ENCODE peak calls at places on chromosomes 16 and 17, in seven cellular contexts. S is transverse colon, Q is heart left ventricle, D is foreskin fibroblast, I is testis, Y is dorsolateral prefrontal cortex, F is body of pancreas. H is an unnamed sample.

GRCh38 chr17:38544175-38544838 is 61.4 kb downstream of the SRCIN1 start:
- DNase-seq in S (no peak), Q (peak), D (no peak), I (no peak), Y (no peak), F (no peak), H (peak)

GRCh38 chr17:69485901-69486643 is 71.6 kb downstream of the MAP2K6 start:
- DNase-seq in S (no peak), Q (no peak), D (no peak), I (no peak), Y (no peak), F (no peak), H (no peak)

GRCh38 chr17:75077490-75078096 is 10.2 kb upstream of the SLC16A5 start:
- DNase-seq in S (peak), Q (peak), D (no peak), I (peak), Y (peak), F (peak), H (no peak)

GRCh38 chr17:39178516-39178915 is 12.6 kb upstream of the ARL5C start:
- DNase-seq in S (peak), Q (no peak), D (peak), I (no peak), Y (no peak), F (no peak), H (no peak)

GRCh38 chr16:48158296-48158695 is 2.5 kb upstream of the ABCC12 start:
- DNase-seq in S (no peak), Q (no peak), D (peak), I (no peak), Y (no peak), F (no peak), H (no peak)

GRCh38 chr17:81976332-81977210 is 858 bp upstream of the ASPSCR1 start:
- DNase-seq in S (peak), Q (no peak), D (no peak), I (peak), Y (no peak), F (peak), H (peak)

GRCh38 chr17:53629188-53629587 is 193.5 kb upstream of the KIF2B start:
- DNase-seq in S (no peak), Q (no peak), D (no peak), I (no peak), Y (no peak), F (no peak), H (no peak)

GRCh38 chr17:15740570-15741120 is 8.6 kb downstream of the TBC1D26 start:
- DNase-seq in S (no peak), Q (no peak), D (no peak), I (no peak), Y (no peak), F (no peak), H (peak)

GRCh38 chr16:83648347-83648746 is 159.4 kb upstream of the HSBP1 start:
- DNase-seq in S (no peak), Q (no peak), D (no peak), I (no peak), Y (no peak), F (no peak), H (no peak)

GRCh38 chr16:88665570-88665969 is 2.7 kb upstream of the MVD start:
- DNase-seq in S (no peak), Q (no peak), D (no peak), I (no peak), Y (no peak), F (no peak), H (no peak)

GRCh38 chr17:28093999-28094716 is 51.7 kb downstream of the NLK start:
- DNase-seq in S (no peak), Q (no peak), D (no peak), I (no peak), Y (no peak), F (no peak), H (no peak)

GRCh38 chr17:63140255-63140654 is 174.2 kb downstream of the TANC2 start:
- DNase-seq in S (peak), Q (no peak), D (peak), I (peak), Y (no peak), F (peak), H (no peak)

GRCh38 chr17:33299115-33299514 is 6.0 kb upstream of the ASIC2 start:
- DNase-seq in S (no peak), Q (no peak), D (no peak), I (no peak), Y (no peak), F (no peak), H (no peak)

GRCh38 chr17:46192211-46192483 is 1.1 kb downstream of the KANSL1 start:
- DNase-seq in S (no peak), Q (no peak), D (no peak), I (no peak), Y (no peak), F (no peak), H (no peak)

GRCh38 chr16:630024-630814 is 566 bp upstream of the WFIKKN1 start:
- DNase-seq in S (no peak), Q (no peak), D (no peak), I (peak), Y (no peak), F (no peak), H (no peak)

GRCh38 chr17:1110844-1111598 is 68.8 kb downstream of the ABR start:
- DNase-seq in S (peak), Q (peak), D (peak), I (no peak), Y (no peak), F (peak), H (peak)
- H3K4me3 ChIP-seq in S (peak), Q (no peak), D (no peak), I (no peak), Y (no peak), F (no peak), H (no peak)

GRCh38 chr16:66936462-66936861 is 1.1 kb downstream of the CES2 start:
- DNase-seq in S (peak), Q (peak), D (no peak), I (no peak), Y (no peak), F (no peak), H (no peak)
- H3K4me3 ChIP-seq in S (peak), Q (peak), D (peak), I (no peak), Y (no peak), F (no peak), H (no peak)

DNA sequence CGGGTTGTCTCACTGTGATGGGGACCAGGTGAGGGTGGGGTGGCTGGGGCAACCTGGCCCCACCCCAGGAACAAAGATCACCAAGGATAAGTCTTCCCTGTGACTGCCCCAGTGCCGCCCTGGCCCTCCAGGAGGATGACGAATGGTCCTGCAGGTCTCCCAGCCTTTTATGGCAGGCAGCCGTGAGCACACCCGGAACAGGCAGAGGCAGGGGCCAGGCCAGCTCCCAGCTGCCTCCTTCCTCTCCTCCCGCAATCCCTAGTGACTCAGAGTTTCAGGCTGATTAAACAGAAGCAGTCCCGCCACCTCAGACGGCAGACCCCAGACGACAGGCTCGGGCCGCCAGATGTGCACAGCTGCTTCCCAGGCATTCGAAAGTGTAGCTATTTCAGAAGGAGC is 13.3 kb downstream of the JUP start:
- DNase-seq in S (peak), Q (peak), D (peak), I (no peak), Y (no peak), F (peak), H (peak)
- H3K4me3 ChIP-seq in S (no peak), Q (no peak), D (no peak), I (no peak), Y (no peak), F (no peak), H (no peak)

GRCh38 chr16:7289299-7289698 is 43.3 kb upstream of the RBFOX1 start:
- DNase-seq in S (no peak), Q (no peak), D (no peak), I (no peak), Y (no peak), F (no peak), H (no peak)
- H3K4me3 ChIP-seq in S (no peak), Q (no peak), D (no peak), I (no peak), Y (no peak), F (no peak), H (no peak)

GRCh38 chr17:48198950-48199541 is 91.5 kb downstream of the SNX11 start:
- DNase-seq in S (peak), Q (no peak), D (no peak), I (no peak), Y (no peak), F (no peak), H (no peak)
- H3K4me3 ChIP-seq in S (peak), Q (no peak), D (no peak), I (no peak), Y (no peak), F (no peak), H (no peak)

GRCh38 chr17:29593546-29594440 is 861 bp downstream of the ANKRD13B start:
- DNase-seq in S (peak), Q (peak), D (no peak), I (no peak), Y (no peak), F (no peak), H (peak)
- H3K4me3 ChIP-seq in S (peak), Q (peak), D (peak), I (peak), Y (peak), F (peak), H (peak)

DNA sequence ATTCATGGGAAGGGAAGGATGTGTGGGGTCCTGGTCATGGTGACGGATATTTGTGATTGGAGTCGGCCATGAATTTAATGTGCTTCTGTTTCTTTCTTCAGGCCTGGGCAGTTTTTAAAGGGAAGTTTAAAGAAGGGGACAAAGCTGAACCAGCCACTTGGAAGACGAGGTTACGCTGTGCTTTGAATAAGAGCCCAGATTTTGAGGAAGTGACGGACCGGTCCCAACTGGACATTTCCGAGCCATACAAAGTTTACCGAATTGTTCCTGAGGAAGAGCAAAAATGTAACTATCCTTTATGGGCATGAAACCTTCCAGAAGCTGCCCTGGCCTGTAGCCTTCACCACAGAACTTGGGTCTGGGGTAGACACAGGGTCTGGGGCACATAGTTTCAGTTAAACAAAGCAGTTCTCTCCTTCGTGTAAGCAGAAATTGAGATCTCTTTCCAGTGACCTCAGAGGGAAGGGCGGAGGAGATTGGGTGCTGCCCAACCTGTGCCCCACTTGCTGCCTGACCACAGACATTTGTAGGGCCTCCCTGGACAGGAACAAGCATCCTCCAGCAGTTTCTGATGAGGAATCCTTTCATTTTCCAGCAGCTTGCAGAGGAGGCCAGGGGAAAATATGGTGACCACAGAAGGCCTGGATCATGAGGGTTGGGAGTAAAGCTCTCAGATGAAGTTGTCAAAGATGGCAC is 10.1 kb downstream of the IRF8 start:
- DNase-seq in S (no peak), Q (no peak), D (no peak), I (peak), Y (no peak), F (peak), H (no peak)
- H3K4me3 ChIP-seq in S (no peak), Q (no peak), D (no peak), I (no peak), Y (no peak), F (no peak), H (no peak)

GRCh38 chr17:48575066-48575582 is 3.0 kb downstream of the HOXB4 start:
- DNase-seq in S (no peak), Q (no peak), D (no peak), I (no peak), Y (no peak), F (no peak), H (no peak)
- H3K4me3 ChIP-seq in S (peak), Q (no peak), D (no peak), I (no peak), Y (no peak), F (no peak), H (no peak)

DNA sequence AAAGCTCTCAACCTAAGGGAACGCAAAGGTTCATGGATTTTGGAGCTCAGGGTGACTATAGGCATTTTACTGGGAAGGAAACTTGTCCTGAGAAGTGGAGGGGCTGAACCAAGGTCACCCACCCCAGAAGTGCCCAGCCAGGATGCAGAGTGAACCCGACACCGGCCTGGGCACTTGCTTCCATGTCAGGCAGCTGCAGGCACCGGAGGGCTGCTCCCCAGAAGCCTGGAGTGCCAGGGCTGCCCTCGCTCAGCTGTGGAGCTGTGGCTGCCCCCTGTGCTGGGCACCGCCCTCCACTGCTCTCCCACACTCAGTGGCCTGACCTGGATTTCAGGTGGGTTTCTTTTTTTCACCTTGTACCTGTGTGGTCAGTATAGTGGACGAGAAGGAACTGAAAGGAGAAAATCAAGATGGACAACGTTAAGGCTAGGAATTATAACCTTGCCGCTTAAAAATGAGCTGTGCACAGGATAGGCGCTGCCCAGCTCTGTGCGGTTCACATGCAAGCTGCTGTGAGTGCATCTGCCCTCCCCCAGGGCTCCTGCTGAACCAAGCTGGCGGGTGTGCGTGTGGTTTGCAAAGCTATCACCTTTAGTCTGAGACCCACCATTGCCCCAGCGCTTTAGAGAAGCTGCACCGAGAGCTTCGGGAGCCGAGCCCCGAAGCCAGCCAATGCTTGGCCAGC is 2.2 kb downstream of the MAPK8IP3 start:
- DNase-seq in S (no peak), Q (no peak), D (no peak), I (no peak), Y (no peak), F (no peak), H (no peak)
- H3K4me3 ChIP-seq in S (peak), Q (no peak), D (peak), I (no peak), Y (peak), F (no peak), H (peak)

GRCh38 chr17:2708585-2709172 is 2.9 kb downstream of the CLUH start:
- DNase-seq in S (no peak), Q (no peak), D (no peak), I (no peak), Y (no peak), F (no peak), H (no peak)

GRCh38 chr17:2710804-2711607 is 558 bp downstream of the CLUH start:
- DNase-seq in S (peak), Q (no peak), D (no peak), I (no peak), Y (no peak), F (peak), H (peak)

GRCh38 chr17:2707721-2708584 is 3.6 kb downstream of the CLUH start:
- DNase-seq in S (peak), Q (peak), D (no peak), I (peak), Y (no peak), F (peak), H (peak)

GRCh38 chr17:2710075-2710803 is 1.3 kb downstream of the CLUH start:
- DNase-seq in S (no peak), Q (no peak), D (no peak), I (no peak), Y (no peak), F (peak), H (peak)

GRCh38 chr17:2709173-2709661 is 2.3 kb downstream of the CLUH start:
- DNase-seq in S (peak), Q (peak), D (no peak), I (peak), Y (no peak), F (peak), H (peak)
- H3K4me3 ChIP-seq in S (peak), Q (no peak), D (no peak), I (no peak), Y (no peak), F (no peak), H (no peak)